ENCODE peak calls at places on chromosomes 11 and 22, in eight cellular contexts. J is renal cortical epithelial cell; O is activated T-helper 1 cell treated with anti-CD3 and anti-CD28 coated beads, Interleukin-12 subunit alpha, Interleukin-12 subunit beta, Interleukin-2, Interleukin-4 antibody, amounts not matched to agents 30 ng/mL and 10 ng/mL and 1 ng/mL, durations not matched to agents 14 hours and 24 hours and 36 hours; D is naive thymus-derived CD8-positive, alpha-beta T cell; G is cardiac fibroblast; Z is GM20000; R is hypothalamus; T is heart right ventricle. F is an unnamed sample.

GRCh38 chr11:131681875-131682274 is 311.5 kb downstream of the NTM start:
- DNase-seq in J (no peak), O (no peak), D (no peak), G (no peak), Z (no peak), R (no peak), T (no peak), F (no peak)

GRCh38 chr11:82811369-82811768 is 77.7 kb upstream of the FAM181B start:
- DNase-seq in J (no peak), O (no peak), D (no peak), G (no peak), Z (no peak), R (no peak), T (no peak), F (no peak)

GRCh38 chr11:32081129-32081641 is 9.7 kb upstream of the RCN1 start:
- DNase-seq in J (peak), O (no peak), D (no peak), G (peak), Z (no peak), R (no peak), T (no peak), F (no peak)

GRCh38 chr11:107493117-107493516 is 35.5 kb upstream of the CWF19L2 start:
- DNase-seq in J (peak), O (no peak), D (no peak), G (no peak), Z (no peak), R (no peak), T (no peak), F (no peak)

GRCh38 chr22:44500623-44501022 is 2.6 kb upstream of the RTL6 start:
- DNase-seq in J (no peak), O (no peak), D (no peak), G (no peak), Z (no peak), R (no peak), T (no peak), F (no peak)

GRCh38 chr22:48239461-48240164 is 1477.2 kb downstream of the TBC1D22A start:
- DNase-seq in J (no peak), O (no peak), D (no peak), G (no peak), Z (no peak), R (no peak), T (no peak), F (no peak)

GRCh38 chr11:26618441-26618840 is 46.4 kb upstream of the MUC15 start:
- DNase-seq in J (no peak), O (no peak), D (no peak), G (no peak), Z (no peak), R (no peak), T (no peak), F (no peak)

GRCh38 chr11:19441288-19441687 is 200.5 kb upstream of the E2F8 start:
- DNase-seq in J (no peak), O (no peak), D (no peak), G (no peak), Z (no peak), R (no peak), T (no peak), F (no peak)

GRCh38 chr11:107996025-107996776 is 12.5 kb upstream of the CUL5 start:
- DNase-seq in J (no peak), O (no peak), D (no peak), G (no peak), Z (no peak), R (no peak), T (no peak), F (no peak)

GRCh38 chr11:108697872-108698473 is 33.1 kb downstream of the DDX10 start:
- DNase-seq in J (peak), O (peak), D (peak), G (peak), Z (peak), R (peak), T (no peak), F (peak)

GRCh38 chr11:21552910-21553309 is 640.0 kb upstream of the ANO5 start:
- DNase-seq in J (peak), O (no peak), D (no peak), G (no peak), Z (no peak), R (no peak), T (no peak), F (no peak)

GRCh38 chr11:27497284-27497866 is 9.2 kb downstream of the LIN7C start:
- DNase-seq in J (peak), O (no peak), D (no peak), G (peak), Z (no peak), R (no peak), T (no peak), F (no peak)

GRCh38 chr11:19060629-19061028 is at the start of gene MRGPRX2:
- DNase-seq in J (no peak), O (no peak), D (no peak), G (peak), Z (no peak), R (no peak), T (no peak), F (no peak)

GRCh38 chr11:102603576-102603975 is 21.6 kb downstream of the MMP20 start:
- DNase-seq in J (no peak), O (no peak), D (no peak), G (no peak), Z (no peak), R (no peak), T (no peak), F (no peak)

GRCh38 chr22:30564766-30565118 is 9.7 kb downstream of the GAL3ST1 start:
- DNase-seq in J (no peak), O (no peak), D (no peak), G (no peak), Z (no peak), R (no peak), T (no peak), F (no peak)

GRCh38 chr22:36258750-36259619 is 6.1 kb downstream of the APOL1 start:
- DNase-seq in J (peak), O (peak), D (no peak), G (peak), Z (peak), R (no peak), T (peak), F (peak)

GRCh38 chr11:83008581-83008923 is 63.1 kb downstream of the RAB30 start:
- DNase-seq in J (peak), O (no peak), D (no peak), G (no peak), Z (no peak), R (no peak), T (no peak), F (no peak)

GRCh38 chr11:5626191-5626590 is 1.4 kb downstream of the TRIM34 start:
- DNase-seq in J (peak), O (no peak), D (no peak), G (peak), Z (no peak), R (no peak), T (no peak), F (no peak)

GRCh38 chr22:17079572-17079971 is 5.2 kb upstream of the IL17RA start:
- DNase-seq in J (no peak), O (no peak), D (no peak), G (peak), Z (no peak), R (no peak), T (no peak), F (no peak)

GRCh38 chr11:112795142-112795815 is 165.9 kb upstream of the NCAM1 start:
- DNase-seq in J (peak), O (no peak), D (peak), G (peak), Z (peak), R (peak), T (no peak), F (no peak)

F was measured in stimulated activated naive CD8-positive, alpha-beta T cell treated with anti-CD3 and anti-CD28 coated beads, Interleukin-15, amount 100 ng/mL, for 72 hours.